ENCODE peak calls at places on chromosome 1, in eight cellular contexts. Q is neural progenitor cell, Z is uterus, S is adrenal gland, W is IMR-90, U is esophagus muscularis mucosa, X is Peyer's patch, I is A549. G is an unnamed sample.

GRCh38 chr1:114468710-114469468 is 42.1 kb downstream of the TRIM33 start:
- DNase-seq in W (peak), Q (no peak), S (peak), Z (no peak), U (no peak), X (no peak), I (no peak), G (peak)

GRCh38 chr1:78491311-78492071 is 717 bp downstream of the PTGFR start:
- DNase-seq in Z (peak), Q (peak), X (no peak), I (no peak), W (peak), U (no peak), S (peak), G (peak)

GRCh38 chr1:229271448-229272120 is 673 bp downstream of the RAB4A start:
- DNase-seq in S (peak), Q (peak), I (no peak), X (peak), W (peak), U (peak), Z (no peak), G (peak)

GRCh38 chr1:218400624-218401023 is 55.5 kb downstream of the TGFB2 start:
- DNase-seq in Q (no peak), Z (no peak), W (no peak), X (no peak), U (no peak), S (no peak), I (no peak), G (no peak)

GRCh38 chr1:23889074-23889473 is 21.0 kb upstream of the FUCA1 start:
- DNase-seq in W (no peak), I (no peak), X (peak), Z (no peak), S (no peak), U (no peak), Q (no peak), G (no peak)

GRCh38 chr1:215807926-215808325 is 240.8 kb downstream of the KCTD3 start:
- DNase-seq in W (peak), X (no peak), I (no peak), Z (no peak), Q (no peak), S (no peak), U (no peak), G (no peak)

GRCh38 chr1:244347942-244348341 is 103.8 kb downstream of the ADSS2 start:
- DNase-seq in S (no peak), U (no peak), Z (no peak), Q (no peak), W (peak), I (no peak), X (peak), G (peak)

GRCh38 chr1:38444311-38444710 is 397.7 kb upstream of the POU3F1 start:
- DNase-seq in S (no peak), I (no peak), U (peak), Q (peak), X (no peak), Z (no peak), W (peak), G (no peak)

GRCh38 chr1:56304975-56305374 is 274.4 kb downstream of the PLPP3 start:
- DNase-seq in S (peak), W (peak), X (no peak), U (no peak), Q (no peak), I (no peak), Z (peak), G (peak)

GRCh38 chr1:35763211-35763610 is 6.6 kb downstream of the CLSPN start:
- DNase-seq in I (no peak), Z (no peak), X (no peak), Q (no peak), U (no peak), W (peak), S (no peak), G (peak)

DNA sequence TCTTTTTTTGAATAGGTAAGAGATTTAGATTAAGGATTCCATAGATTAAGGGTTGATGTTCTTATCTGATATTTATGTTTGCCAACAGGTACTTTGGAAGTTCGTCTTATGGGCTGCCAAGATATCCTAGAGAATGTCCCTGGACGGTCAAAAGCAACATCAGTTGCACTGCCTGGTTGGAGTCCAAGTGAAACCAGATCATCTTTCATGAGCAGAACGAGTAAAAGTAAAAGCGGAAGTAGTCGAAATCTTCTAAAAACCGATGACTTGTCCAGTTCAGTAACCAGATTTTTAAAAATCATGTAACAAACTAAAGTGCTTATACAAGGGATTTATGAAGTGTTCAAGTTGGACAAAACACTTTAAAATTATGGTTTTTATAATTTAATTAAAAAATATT is 100.5 kb downstream of the PKN2 start:
- DNase-seq in Q (no peak), U (no peak), S (no peak), I (no peak), Z (no peak), W (no peak), X (no peak), G (no peak)
- H3K4me3 ChIP-seq in Q (no peak), U (no peak), S (no peak), I (no peak), Z (no peak), W (no peak), X (no peak), G (no peak)

GRCh38 chr1:152227310-152227928 is 3.4 kb upstream of the HRNR start:
- DNase-seq in X (no peak), U (no peak), S (no peak), Q (no peak), I (no peak), W (peak), Z (no peak), G (peak)
- TF ChIP-seq CTCF in X (no peak), U (no peak), S (peak), Q (no peak), I (peak), W (no peak), Z (no peak), G (no peak)

GRCh38 chr1:201652180-201652579 is 113.3 kb downstream of the NAV1 start:
- DNase-seq in I (no peak), S (no peak), X (no peak), W (no peak), Z (no peak), U (no peak), Q (no peak), G (no peak)

GRCh38 chr1:201648066-201648910 is 109.4 kb downstream of the NAV1 start:
- DNase-seq in X (no peak), S (peak), Z (peak), Q (peak), W (peak), I (peak), U (no peak), G (peak)

GRCh38 chr1:201649776-201650607 is 111.1 kb downstream of the NAV1 start:
- DNase-seq in Q (peak), Z (peak), I (peak), W (peak), U (peak), S (peak), X (peak), G (peak)

GRCh38 chr1:201648911-201649775 is 110.2 kb downstream of the NAV1 start:
- DNase-seq in Q (peak), Z (peak), W (peak), I (peak), S (no peak), U (no peak), X (no peak), G (peak)

GRCh38 chr1:201650608-201650933 is 111.6 kb downstream of the NAV1 start:
- DNase-seq in U (no peak), I (no peak), Z (no peak), Q (no peak), X (no peak), W (no peak), S (no peak), G (no peak)
- H3K4me3 ChIP-seq in U (peak), I (peak), Z (peak), Q (peak), X (peak), W (peak), S (peak), G (peak)

GRCh38 chr1:154765970-154766369 is 104.1 kb downstream of the KCNN3 start:
- DNase-seq in X (no peak), I (peak), U (no peak), S (no peak), W (peak), Z (peak), Q (peak), G (peak)
- TF ChIP-seq CTCF in X (peak), I (peak), U (peak), S (no peak), W (peak), Z (peak), Q (peak), G (peak)

GRCh38 chr1:211352985-211353515 is 26.4 kb downstream of the TRAF5 start:
- DNase-seq in Z (no peak), S (peak), X (peak), W (no peak), Q (peak), U (no peak), I (peak), G (peak)

GRCh38 chr1:211349730-211350129 is 23.1 kb downstream of the TRAF5 start:
- DNase-seq in I (no peak), X (no peak), S (no peak), Q (no peak), U (no peak), W (no peak), Z (no peak), G (no peak)

GRCh38 chr1:211353562-211354212 is 27.1 kb downstream of the TRAF5 start:
- DNase-seq in U (peak), Q (no peak), S (no peak), I (no peak), X (no peak), Z (no peak), W (no peak), G (no peak)

GRCh38 chr1:211355873-211356272 is 29.2 kb downstream of the TRAF5 start:
- DNase-seq in U (no peak), Z (no peak), Q (no peak), X (no peak), S (no peak), I (no peak), W (no peak), G (no peak)

GRCh38 chr1:211352465-211352864 is 25.8 kb downstream of the TRAF5 start:
- DNase-seq in Z (no peak), U (no peak), S (no peak), W (no peak), Q (no peak), X (no peak), I (no peak), G (no peak)
- H3K4me3 ChIP-seq in Z (no peak), U (no peak), S (no peak), W (no peak), Q (no peak), X (no peak), I (no peak), G (no peak)

GRCh38 chr1:112363636-112364035 is 32.4 kb upstream of the CTTNBP2NL start:
- DNase-seq in S (no peak), Z (no peak), X (no peak), Q (no peak), U (no peak), W (no peak), I (no peak), G (no peak)

GRCh38 chr1:112358798-112359408 is 37.1 kb upstream of the CTTNBP2NL start:
- DNase-seq in Z (peak), S (peak), I (peak), U (peak), X (peak), W (peak), Q (peak), G (peak)

GRCh38 chr1:112357467-112357866 is 38.5 kb upstream of the CTTNBP2NL start:
- DNase-seq in S (no peak), U (peak), X (no peak), I (no peak), W (no peak), Q (no peak), Z (no peak), G (peak)

GRCh38 chr1:112358061-112358770 is 37.8 kb upstream of the CTTNBP2NL start:
- DNase-seq in X (no peak), S (no peak), Z (no peak), Q (no peak), W (peak), I (no peak), U (peak), G (peak)

GRCh38 chr1:112359961-112360767 is 35.9 kb upstream of the CTTNBP2NL start:
- DNase-seq in X (peak), Q (peak), Z (peak), U (peak), I (no peak), S (peak), W (peak), G (peak)
- TF ChIP-seq CTCF in X (no peak), Q (no peak), Z (peak), U (no peak), I (no peak), S (no peak), W (no peak), G (no peak)

GRCh38 chr1:167442854-167443565 is 75.3 kb downstream of the CD247 start:
- DNase-seq in W (no peak), Q (no peak), S (no peak), I (no peak), X (no peak), Z (peak), U (no peak), G (no peak)

GRCh38 chr1:167450843-167451242 is 67.5 kb downstream of the CD247 start:
- DNase-seq in W (no peak), Q (no peak), Z (no peak), S (no peak), I (no peak), X (peak), U (no peak), G (no peak)

GRCh38 chr1:167443757-167444156 is 74.6 kb downstream of the CD247 start:
- DNase-seq in W (no peak), X (no peak), Q (no peak), U (no peak), Z (peak), I (no peak), S (no peak), G (no peak)

GRCh38 chr1:167447521-167448136 is 70.7 kb downstream of the CD247 start:
- DNase-seq in X (peak), U (no peak), Q (no peak), I (peak), S (no peak), W (no peak), Z (peak), G (no peak)

DNA sequence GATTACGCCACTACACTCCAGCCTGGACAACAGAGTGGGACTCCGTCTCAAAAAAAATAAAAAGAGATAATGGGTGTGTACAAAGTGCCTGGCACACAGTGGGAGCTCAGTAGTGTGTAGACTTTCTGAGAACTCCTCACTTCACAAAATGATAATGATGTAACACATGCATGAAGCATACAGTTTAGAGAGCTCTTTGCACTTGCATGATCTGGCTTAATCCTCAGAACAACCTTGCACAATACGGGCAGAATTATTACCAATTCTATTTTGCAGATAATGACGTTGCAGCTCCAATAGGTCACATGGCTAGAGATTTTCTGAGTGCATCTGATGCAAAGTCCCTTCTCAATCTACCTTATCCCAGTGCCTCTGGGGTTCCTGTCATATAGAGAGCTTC is 71.4 kb downstream of the CD247 start:
- DNase-seq in W (no peak), Q (no peak), Z (no peak), X (no peak), I (no peak), S (no peak), U (no peak), G (no peak)
- H3K4me3 ChIP-seq in W (no peak), Q (no peak), Z (no peak), X (no peak), I (no peak), S (no peak), U (no peak), G (no peak)

DNA sequence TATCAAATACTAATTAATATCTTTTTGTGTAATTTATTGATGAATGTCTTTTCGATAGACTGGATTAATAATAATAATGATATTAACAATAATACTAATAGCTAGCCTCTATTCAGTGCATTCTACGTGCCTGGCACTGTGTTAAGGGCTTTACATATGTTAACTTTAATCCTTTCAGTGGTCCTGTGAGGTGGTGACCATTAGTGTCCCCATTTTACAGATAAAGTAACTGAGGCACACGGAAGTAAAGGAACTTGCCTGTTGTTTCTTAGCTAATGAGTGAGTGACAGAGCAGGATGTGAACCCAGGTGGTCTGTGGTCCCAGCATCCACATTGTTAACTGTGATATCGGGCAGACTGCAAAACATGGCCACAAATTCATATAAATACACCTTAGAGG is 335.7 kb upstream of the PROX1 start:
- DNase-seq in X (no peak), U (no peak), Q (no peak), W (no peak), S (no peak), Z (no peak), I (no peak), G (no peak)
- TF ChIP-seq CTCF in X (no peak), U (no peak), Q (no peak), W (no peak), S (no peak), Z (no peak), I (no peak), G (no peak)

G was measured in fibroblast of villous mesenchyme.